ENCODE peak calls at places on chromosomes 12 and 14, in five cellular contexts. M is fibroblast of lung; W is stimulated activated CD4-positive, alpha-beta T cell treated with anti-CD3 and anti-CD28 coated beads, Interleukin-1b, Interleukin-23, amount 100 ng/mL, for 24 hours; T is cardiac fibroblast; B is mucosa of gallbladder. R is an unnamed sample.

GRCh38 chr14:38107216-38107631 is 100.5 kb upstream of the SSTR1 start:
- DNase-seq in W (no peak), M (no peak), T (no peak), B (no peak), R (no peak)

GRCh38 chr12:132534076-132534475 is 44.1 kb downstream of the FBRSL1 start:
- DNase-seq in W (no peak), T (no peak), M (no peak), B (no peak), R (no peak)

GRCh38 chr14:90300649-90301048 is 31.1 kb downstream of the NRDE2 start:
- DNase-seq in W (no peak), M (peak; percentile 54), T (peak; percentile 36), B (no peak), R (no peak)

GRCh38 chr14:105891631-105892452 is 365.5 kb downstream of the TMEM121 start:
- DNase-seq in B (no peak), W (no peak), T (no peak), M (no peak), R (peak; percentile 5)

GRCh38 chr12:19811922-19812321 is 372.6 kb downstream of the AEBP2 start:
- DNase-seq in W (no peak), M (no peak), T (no peak), B (no peak), R (no peak)

GRCh38 chr12:113071427-113072112 is 15.0 kb downstream of the DTX1 start:
- DNase-seq in M (no peak), T (no peak), W (no peak), B (peak; percentile 41), R (no peak)

GRCh38 chr12:95102916-95103671 is 29.7 kb upstream of the NR2C1 start:
- DNase-seq in M (peak; percentile 83), B (no peak), T (peak; percentile 83), W (no peak), R (peak; percentile 19)

GRCh38 chr12:106049105-106049504 is 89.6 kb downstream of the NUAK1 start:
- DNase-seq in T (no peak), M (no peak), W (no peak), B (no peak), R (no peak)

GRCh38 chr12:45425426-45425825 is 209.5 kb downstream of the ANO6 start:
- DNase-seq in M (peak; percentile 28), B (no peak), W (no peak), T (peak; percentile 51), R (no peak)

R was measured in transverse colon.